ENCODE peak calls at places on chromosomes 7 and 10, in six cellular contexts. One of them, this sample, is unnamed.

GRCh38 chr10:1163204-1163660 is 107.0 kb downstream of the WDR37 start:
- DNase-seq in IMR-90: no peak
- DNase-seq in heart left ventricle: peak; percentile 21
- DNase-seq in uterus: no peak
- DNase-seq in transverse colon: no peak
- DNase-seq in HCT116: no peak
- DNase-seq in this sample: peak; percentile 53

GRCh38 chr7:74449809-74450397 is 3.8 kb upstream of the GTF2IRD1 start:
- DNase-seq in HCT116: peak; percentile 48
- DNase-seq in heart left ventricle: no peak
- DNase-seq in transverse colon: peak; percentile 66
- DNase-seq in IMR-90: peak; percentile 43
- DNase-seq in uterus: peak; percentile 53
- DNase-seq in this sample: peak; percentile 76

GRCh38 chr7:82506208-82506607 is 62.6 kb upstream of the CACNA2D1 start:
- DNase-seq in transverse colon: no peak
- DNase-seq in uterus: no peak
- DNase-seq in heart left ventricle: no peak
- DNase-seq in IMR-90: peak; percentile 7
- DNase-seq in HCT116: no peak
- DNase-seq in this sample: no peak

GRCh38 chr7:48084727-48085432 is 4.2 kb upstream of the UPP1 start:
- DNase-seq in heart left ventricle: peak; percentile 72
- DNase-seq in HCT116: peak; percentile 87
- DNase-seq in IMR-90: peak; percentile 99
- DNase-seq in transverse colon: peak; percentile 64
- DNase-seq in uterus: peak; percentile 86
- DNase-seq in this sample: peak; percentile 85

GRCh38 chr7:90530263-90530662 is 60.8 kb downstream of the PTTG1IP2 start:
- DNase-seq in heart left ventricle: no peak
- DNase-seq in uterus: no peak
- DNase-seq in HCT116: no peak
- DNase-seq in IMR-90: peak; percentile 23
- DNase-seq in transverse colon: no peak
- DNase-seq in this sample: no peak

GRCh38 chr10:34638405-34639054 is 176.6 kb downstream of the PARD3 start:
- DNase-seq in HCT116: peak; percentile 54
- DNase-seq in IMR-90: peak; percentile 88
- DNase-seq in transverse colon: peak; percentile 82
- DNase-seq in heart left ventricle: peak; percentile 84
- DNase-seq in uterus: peak; percentile 92
- DNase-seq in this sample: peak; percentile 94

GRCh38 chr10:125014984-125015944 is 73.3 kb downstream of the ZRANB1 start:
- DNase-seq in uterus: peak; percentile 26
- DNase-seq in IMR-90: no peak
- DNase-seq in HCT116: no peak
- DNase-seq in transverse colon: no peak
- DNase-seq in heart left ventricle: peak; percentile 77
- DNase-seq in this sample: no peak

GRCh38 chr10:125004571-125005311 is 62.8 kb downstream of the ZRANB1 start:
- DNase-seq in transverse colon: peak; percentile 4
- DNase-seq in heart left ventricle: peak; percentile 48
- DNase-seq in HCT116: no peak
- DNase-seq in uterus: peak; percentile 15
- DNase-seq in IMR-90: no peak
- DNase-seq in this sample: peak; percentile 49

GRCh38 chr10:115628616-115629015 is 535.5 kb downstream of the ATRNL1 start:
- DNase-seq in IMR-90: no peak
- DNase-seq in HCT116: no peak
- DNase-seq in uterus: no peak
- DNase-seq in transverse colon: no peak
- DNase-seq in heart left ventricle: no peak
- DNase-seq in this sample: no peak

GRCh38 chr7:120806669-120807068 is 51.3 kb downstream of the TSPAN12 start:
- DNase-seq in IMR-90: peak; percentile 3
- DNase-seq in transverse colon: no peak
- DNase-seq in HCT116: no peak
- DNase-seq in heart left ventricle: no peak
- DNase-seq in uterus: no peak
- DNase-seq in this sample: no peak

GRCh38 chr7:129698516-129699418 is 87.2 kb downstream of the NRF1 start:
- DNase-seq in transverse colon: no peak
- DNase-seq in heart left ventricle: no peak
- DNase-seq in uterus: no peak
- DNase-seq in HCT116: peak; percentile 19
- DNase-seq in IMR-90: no peak
- DNase-seq in this sample: no peak

GRCh38 chr10:37234692-37235091 is 109.3 kb downstream of the ANKRD30A start:
- DNase-seq in HCT116: no peak
- DNase-seq in transverse colon: no peak
- DNase-seq in IMR-90: no peak
- DNase-seq in heart left ventricle: no peak
- DNase-seq in uterus: no peak
- DNase-seq in this sample: no peak

GRCh38 chr7:79339208-79339925 is 114.1 kb downstream of the MAGI2 start:
- DNase-seq in heart left ventricle: no peak
- DNase-seq in transverse colon: no peak
- DNase-seq in IMR-90: no peak
- DNase-seq in HCT116: no peak
- DNase-seq in uterus: no peak
- DNase-seq in this sample: no peak

GRCh38 chr10:29982997-29983648 is 76.3 kb downstream of the JCAD start:
- DNase-seq in heart left ventricle: no peak
- DNase-seq in IMR-90: no peak
- DNase-seq in HCT116: no peak
- DNase-seq in transverse colon: no peak
- DNase-seq in uterus: no peak
- DNase-seq in this sample: no peak

GRCh38 chr10:132634241-132634946 is 96.8 kb downstream of the INPP5A start:
- DNase-seq in HCT116: no peak
- DNase-seq in uterus: no peak
- DNase-seq in IMR-90: no peak
- DNase-seq in transverse colon: peak; percentile 69
- DNase-seq in heart left ventricle: peak; percentile 54
- DNase-seq in this sample: peak; percentile 72

GRCh38 chr7:125484755-125485154 is 555.1 kb upstream of the POT1 start:
- DNase-seq in transverse colon: no peak
- DNase-seq in HCT116: no peak
- DNase-seq in heart left ventricle: no peak
- DNase-seq in uterus: no peak
- DNase-seq in IMR-90: no peak
- DNase-seq in this sample: no peak

GRCh38 chr7:30968747-30969603 is 5.2 kb downstream of the GHRHR start:
- DNase-seq in heart left ventricle: no peak
- DNase-seq in IMR-90: no peak
- DNase-seq in uterus: no peak
- DNase-seq in HCT116: no peak
- DNase-seq in transverse colon: no peak
- DNase-seq in this sample: peak; percentile 74

GRCh38 chr10:127848226-127848625 is 44.5 kb downstream of the CLRN3 start:
- DNase-seq in transverse colon: no peak
- DNase-seq in heart left ventricle: no peak
- DNase-seq in HCT116: no peak
- DNase-seq in uterus: no peak
- DNase-seq in IMR-90: no peak
- DNase-seq in this sample: no peak

DNA sequence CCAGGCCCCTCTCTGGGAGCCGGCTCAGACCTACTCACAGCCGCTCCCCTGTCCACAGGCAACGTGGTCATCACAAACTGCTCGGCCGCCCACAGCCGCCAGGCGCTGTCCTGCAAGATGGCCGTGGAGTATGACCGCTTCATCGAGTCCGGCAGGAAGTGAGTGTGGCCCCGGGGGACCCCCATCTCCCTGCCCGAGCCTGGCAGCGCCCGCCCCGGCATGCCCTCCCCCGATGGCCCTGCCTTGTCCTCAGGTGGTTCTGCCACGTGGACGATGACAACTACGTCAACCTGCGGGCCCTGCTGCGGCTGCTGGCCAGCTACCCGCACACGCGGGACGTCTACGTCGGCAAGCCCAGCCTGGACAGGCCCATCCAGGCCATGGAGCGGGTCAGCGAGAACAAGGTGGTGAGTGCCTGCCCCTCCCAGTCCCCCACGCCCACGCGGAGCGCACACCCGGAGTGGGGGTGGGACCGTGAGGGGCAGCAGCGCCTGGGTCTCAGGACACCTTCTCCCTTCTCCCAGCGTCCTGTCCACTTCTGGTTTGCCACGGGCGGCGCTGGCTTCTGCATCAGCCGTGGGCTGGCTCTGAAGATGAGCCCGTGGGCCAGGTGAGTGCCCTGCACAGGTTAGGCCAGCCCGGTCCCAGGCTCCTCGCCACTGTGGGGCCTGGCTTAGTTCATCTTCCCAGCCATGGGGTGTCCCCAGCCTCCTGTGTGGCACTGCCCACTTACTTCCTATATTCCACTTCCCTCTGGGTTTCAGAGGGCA is 5.8 kb downstream of the LFNG start:
- DNase-seq in uterus: no peak
- DNase-seq in transverse colon: peak; percentile 41
- DNase-seq in heart left ventricle: peak; percentile 68
- DNase-seq in IMR-90: no peak
- DNase-seq in HCT116: no peak
- DNase-seq in this sample: no peak
- TF ChIP-seq POLR2A in uterus: no peak
- TF ChIP-seq POLR2A in transverse colon: no peak
- TF ChIP-seq POLR2A in heart left ventricle: no peak
- TF ChIP-seq POLR2A in IMR-90: no peak
- TF ChIP-seq POLR2A in HCT116: no peak
- TF ChIP-seq POLR2A in this sample: no peak

GRCh38 chr7:5445991-5446594 is 22.5 kb upstream of the TNRC18 start:
- DNase-seq in heart left ventricle: no peak
- DNase-seq in IMR-90: no peak
- DNase-seq in uterus: no peak
- DNase-seq in transverse colon: no peak
- DNase-seq in HCT116: no peak
- DNase-seq in this sample: no peak

GRCh38 chr7:5441840-5442513 is 18.3 kb upstream of the TNRC18 start:
- DNase-seq in uterus: no peak
- DNase-seq in HCT116: no peak
- DNase-seq in heart left ventricle: no peak
- DNase-seq in IMR-90: no peak
- DNase-seq in transverse colon: no peak
- DNase-seq in this sample: no peak

GRCh38 chr7:5439572-5440496 is 16.2 kb upstream of the TNRC18 start:
- DNase-seq in IMR-90: no peak
- DNase-seq in uterus: no peak
- DNase-seq in HCT116: no peak
- DNase-seq in transverse colon: no peak
- DNase-seq in heart left ventricle: no peak
- DNase-seq in this sample: no peak

GRCh38 chr7:5443678-5444077 is 20.0 kb upstream of the TNRC18 start:
- DNase-seq in HCT116: no peak
- DNase-seq in transverse colon: no peak
- DNase-seq in uterus: no peak
- DNase-seq in heart left ventricle: no peak
- DNase-seq in IMR-90: no peak
- DNase-seq in this sample: no peak

GRCh38 chr7:5442757-5443305 is 19.2 kb upstream of the TNRC18 start:
- DNase-seq in uterus: no peak
- DNase-seq in transverse colon: no peak
- DNase-seq in IMR-90: no peak
- DNase-seq in heart left ventricle: no peak
- DNase-seq in HCT116: no peak
- DNase-seq in this sample: no peak
- H3K27ac ChIP-seq in uterus: no peak overlapping the region
- H3K27ac ChIP-seq in transverse colon: no peak overlapping the region
- H3K27ac ChIP-seq in IMR-90: no peak overlapping the region
- H3K27ac ChIP-seq in heart left ventricle: no peak overlapping the region
- H3K27ac ChIP-seq in HCT116: no peak overlapping the region
- H3K27ac ChIP-seq in this sample: no peak overlapping the region

DNA sequence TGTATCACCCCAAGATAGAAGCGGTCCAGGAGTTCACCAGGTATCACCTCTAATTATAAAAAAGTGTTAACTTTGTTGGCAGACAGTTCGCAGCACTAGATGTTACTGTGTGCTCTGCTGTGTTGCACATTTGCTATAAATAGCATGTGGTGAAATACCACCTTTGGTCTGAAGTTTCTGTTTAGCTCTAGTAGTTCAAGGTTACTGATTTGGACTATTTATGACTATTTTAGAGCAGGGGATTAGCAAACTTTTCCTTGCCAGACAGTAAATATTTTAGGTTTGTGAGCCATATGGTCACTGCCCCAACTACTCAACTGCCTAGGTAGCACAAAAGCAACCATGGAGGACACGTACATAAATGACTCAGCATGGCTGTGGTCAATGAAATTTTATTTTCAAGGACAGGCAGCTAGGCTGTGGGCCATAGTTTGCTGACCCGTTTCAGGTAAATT is 16.5 kb downstream of the DENND10 start:
- DNase-seq in transverse colon: no peak
- DNase-seq in IMR-90: peak; percentile 83
- DNase-seq in HCT116: no peak
- DNase-seq in uterus: no peak
- DNase-seq in heart left ventricle: no peak
- DNase-seq in this sample: no peak
- TF ChIP-seq POLR2A in transverse colon: no peak
- TF ChIP-seq POLR2A in IMR-90: no peak
- TF ChIP-seq POLR2A in HCT116: no peak
- TF ChIP-seq POLR2A in uterus: no peak
- TF ChIP-seq POLR2A in heart left ventricle: no peak
- TF ChIP-seq POLR2A in this sample: no peak

DNA sequence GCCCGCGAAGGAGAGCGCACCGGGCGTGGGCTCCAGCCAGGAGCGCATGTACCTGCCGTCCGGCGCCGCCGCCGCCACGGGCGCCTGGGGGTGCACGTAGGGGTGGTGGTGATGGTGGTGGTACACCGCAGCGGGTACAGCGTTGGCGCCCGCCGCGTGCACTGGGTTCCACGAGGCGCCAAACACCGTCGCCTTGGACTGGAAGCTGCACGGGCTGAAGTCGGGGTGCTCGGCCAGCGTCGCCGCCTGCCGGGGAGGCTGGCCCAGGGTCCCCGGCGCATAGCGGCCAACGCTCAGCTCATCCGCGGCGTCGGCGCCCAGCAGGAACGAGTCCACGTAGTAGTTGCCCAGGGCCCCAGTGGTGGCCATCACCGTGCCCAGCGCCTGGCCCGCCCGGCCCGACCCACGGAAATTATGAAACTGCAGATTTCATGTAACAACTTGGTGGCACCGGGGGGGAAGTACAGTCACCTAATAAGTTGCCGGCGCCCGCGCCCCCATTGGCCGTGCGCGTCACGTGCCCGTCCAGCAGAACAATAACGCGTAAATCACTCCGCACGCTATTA is at the start of gene HOXA9:
- DNase-seq in uterus: peak; percentile 93
- DNase-seq in HCT116: peak; percentile 94
- DNase-seq in transverse colon: peak; percentile 87
- DNase-seq in IMR-90: peak; percentile 61
- DNase-seq in heart left ventricle: peak; percentile 74
- DNase-seq in this sample: peak; percentile 94
- H3K27ac ChIP-seq in uterus: peak within 1 kb of the TSS; percentile 94
- H3K27ac ChIP-seq in HCT116: peak within 1 kb of the TSS; percentile 91
- H3K27ac ChIP-seq in transverse colon: peak within 1 kb of the TSS; percentile 99
- H3K27ac ChIP-seq in IMR-90: no peak within 1 kb of the TSS
- H3K27ac ChIP-seq in heart left ventricle: peak within 1 kb of the TSS; percentile 91
- H3K27ac ChIP-seq in this sample: peak within 1 kb of the TSS; percentile 97

This sample was measured in suprapubic skin.